ENCODE peak calls at places on chromosomes 6 and 20, in nine cellular contexts. One of them, this sample, is unnamed.

GRCh38 chr6:162777091-162777490 is 49.3 kb downstream of the PACRG start:
- DNase-seq in psoas muscle: no peak
- DNase-seq in thyroid gland: no peak
- DNase-seq in left ventricle myocardium inferior: peak; percentile 22
- DNase-seq in heart right ventricle: no peak
- DNase-seq in GM23248: no peak
- DNase-seq in neural progenitor cell: no peak
- DNase-seq in endodermal cell: no peak
- DNase-seq in Karpas-422: no peak
- DNase-seq in this sample: no peak

GRCh38 chr6:37618916-37619605 is 78.6 kb downstream of the MDGA1 start:
- DNase-seq in psoas muscle: no peak
- DNase-seq in thyroid gland: no peak
- DNase-seq in left ventricle myocardium inferior: no peak
- DNase-seq in heart right ventricle: no peak
- DNase-seq in GM23248: peak; percentile 63
- DNase-seq in neural progenitor cell: peak; percentile 39
- DNase-seq in endodermal cell: no peak
- DNase-seq in Karpas-422: no peak
- DNase-seq in this sample: no peak

GRCh38 chr6:18506387-18507017 is 119.4 kb downstream of the RNF144B start:
- DNase-seq in psoas muscle: no peak
- DNase-seq in thyroid gland: no peak
- DNase-seq in left ventricle myocardium inferior: no peak
- DNase-seq in heart right ventricle: no peak
- DNase-seq in GM23248: no peak
- DNase-seq in neural progenitor cell: peak; percentile 28
- DNase-seq in endodermal cell: no peak
- DNase-seq in Karpas-422: no peak
- DNase-seq in this sample: no peak

GRCh38 chr20:47428164-47428563 is 71.7 kb upstream of the ZMYND8 start:
- DNase-seq in psoas muscle: no peak
- DNase-seq in thyroid gland: no peak
- DNase-seq in left ventricle myocardium inferior: no peak
- DNase-seq in heart right ventricle: no peak
- DNase-seq in GM23248: no peak
- DNase-seq in neural progenitor cell: no peak
- DNase-seq in endodermal cell: no peak
- DNase-seq in Karpas-422: no peak
- DNase-seq in this sample: no peak

GRCh38 chr6:145544514-145544913 is 190.8 kb downstream of the EPM2A start:
- DNase-seq in psoas muscle: no peak
- DNase-seq in thyroid gland: no peak
- DNase-seq in left ventricle myocardium inferior: no peak
- DNase-seq in heart right ventricle: no peak
- DNase-seq in GM23248: peak; percentile 10
- DNase-seq in neural progenitor cell: no peak
- DNase-seq in endodermal cell: no peak
- DNase-seq in Karpas-422: no peak
- DNase-seq in this sample: no peak

GRCh38 chr6:89073840-89074239 is 6.7 kb upstream of the PNRC1 start:
- DNase-seq in psoas muscle: no peak
- DNase-seq in thyroid gland: no peak
- DNase-seq in left ventricle myocardium inferior: no peak
- DNase-seq in heart right ventricle: no peak
- DNase-seq in GM23248: no peak
- DNase-seq in neural progenitor cell: no peak
- DNase-seq in endodermal cell: no peak
- DNase-seq in Karpas-422: no peak
- DNase-seq in this sample: no peak

GRCh38 chr20:17617212-17617867 is 47.5 kb downstream of the DSTN start:
- DNase-seq in psoas muscle: peak; percentile 79
- DNase-seq in thyroid gland: peak; percentile 77
- DNase-seq in left ventricle myocardium inferior: peak; percentile 56
- DNase-seq in heart right ventricle: no peak
- DNase-seq in GM23248: peak; percentile 55
- DNase-seq in neural progenitor cell: peak; percentile 75
- DNase-seq in endodermal cell: peak; percentile 93
- DNase-seq in Karpas-422: peak; percentile 73
- DNase-seq in this sample: peak; percentile 71

GRCh38 chr6:144248003-144248402 is 37.1 kb upstream of the UTRN start:
- DNase-seq in psoas muscle: no peak
- DNase-seq in thyroid gland: no peak
- DNase-seq in left ventricle myocardium inferior: no peak
- DNase-seq in heart right ventricle: no peak
- DNase-seq in GM23248: peak; percentile 68
- DNase-seq in neural progenitor cell: no peak
- DNase-seq in endodermal cell: no peak
- DNase-seq in Karpas-422: no peak
- DNase-seq in this sample: no peak

GRCh38 chr20:33119725-33120720 is 40.6 kb downstream of the BPIFB4 start:
- DNase-seq in psoas muscle: no peak
- DNase-seq in thyroid gland: no peak
- DNase-seq in left ventricle myocardium inferior: no peak
- DNase-seq in heart right ventricle: no peak
- DNase-seq in GM23248: peak; percentile 19
- DNase-seq in neural progenitor cell: no peak
- DNase-seq in endodermal cell: peak; percentile 3
- DNase-seq in Karpas-422: no peak
- DNase-seq in this sample: no peak

GRCh38 chr20:47334022-47334551 is 22.4 kb downstream of the ZMYND8 start:
- DNase-seq in psoas muscle: peak; percentile 58
- DNase-seq in thyroid gland: no peak
- DNase-seq in left ventricle myocardium inferior: no peak
- DNase-seq in heart right ventricle: no peak
- DNase-seq in GM23248: peak; percentile 92
- DNase-seq in neural progenitor cell: no peak
- DNase-seq in endodermal cell: no peak
- DNase-seq in Karpas-422: no peak
- DNase-seq in this sample: peak; percentile 42

GRCh38 chr6:6005467-6006427 is 978 bp downstream of the NRN1 start:
- DNase-seq in psoas muscle: no peak
- DNase-seq in thyroid gland: no peak
- DNase-seq in left ventricle myocardium inferior: no peak
- DNase-seq in heart right ventricle: no peak
- DNase-seq in GM23248: peak; percentile 59
- DNase-seq in neural progenitor cell: peak; percentile 45
- DNase-seq in endodermal cell: peak; percentile 52
- DNase-seq in Karpas-422: peak; percentile 25
- DNase-seq in this sample: no peak

GRCh38 chr20:58330692-58331091 is 21.2 kb downstream of the RAB22A start:
- DNase-seq in psoas muscle: peak; percentile 64
- DNase-seq in thyroid gland: no peak
- DNase-seq in left ventricle myocardium inferior: no peak
- DNase-seq in heart right ventricle: peak; percentile 22
- DNase-seq in GM23248: no peak
- DNase-seq in neural progenitor cell: no peak
- DNase-seq in endodermal cell: no peak
- DNase-seq in Karpas-422: no peak
- DNase-seq in this sample: no peak

GRCh38 chr6:1387632-1388031 is 1.7 kb upstream of the FOXF2 start:
- DNase-seq in psoas muscle: no peak
- DNase-seq in thyroid gland: no peak
- DNase-seq in left ventricle myocardium inferior: no peak
- DNase-seq in heart right ventricle: no peak
- DNase-seq in GM23248: no peak
- DNase-seq in neural progenitor cell: peak; percentile 72
- DNase-seq in endodermal cell: no peak
- DNase-seq in Karpas-422: no peak
- DNase-seq in this sample: no peak

GRCh38 chr6:1385129-1386042 is 4.0 kb upstream of the FOXF2 start:
- DNase-seq in psoas muscle: no peak
- DNase-seq in thyroid gland: no peak
- DNase-seq in left ventricle myocardium inferior: no peak
- DNase-seq in heart right ventricle: no peak
- DNase-seq in GM23248: no peak
- DNase-seq in neural progenitor cell: peak; percentile 49
- DNase-seq in endodermal cell: peak; percentile 77
- DNase-seq in Karpas-422: no peak
- DNase-seq in this sample: no peak

GRCh38 chr6:1384549-1385128 is 4.7 kb upstream of the FOXF2 start:
- DNase-seq in psoas muscle: no peak
- DNase-seq in thyroid gland: no peak
- DNase-seq in left ventricle myocardium inferior: no peak
- DNase-seq in heart right ventricle: no peak
- DNase-seq in GM23248: no peak
- DNase-seq in neural progenitor cell: peak; percentile 35
- DNase-seq in endodermal cell: peak; percentile 71
- DNase-seq in Karpas-422: no peak
- DNase-seq in this sample: no peak

GRCh38 chr6:1388081-1388926 is 1.1 kb upstream of the FOXF2 start:
- DNase-seq in psoas muscle: no peak
- DNase-seq in thyroid gland: no peak
- DNase-seq in left ventricle myocardium inferior: no peak
- DNase-seq in heart right ventricle: no peak
- DNase-seq in GM23248: no peak
- DNase-seq in neural progenitor cell: peak; percentile 57
- DNase-seq in endodermal cell: peak; percentile 73
- DNase-seq in Karpas-422: no peak
- DNase-seq in this sample: no peak

DNA sequence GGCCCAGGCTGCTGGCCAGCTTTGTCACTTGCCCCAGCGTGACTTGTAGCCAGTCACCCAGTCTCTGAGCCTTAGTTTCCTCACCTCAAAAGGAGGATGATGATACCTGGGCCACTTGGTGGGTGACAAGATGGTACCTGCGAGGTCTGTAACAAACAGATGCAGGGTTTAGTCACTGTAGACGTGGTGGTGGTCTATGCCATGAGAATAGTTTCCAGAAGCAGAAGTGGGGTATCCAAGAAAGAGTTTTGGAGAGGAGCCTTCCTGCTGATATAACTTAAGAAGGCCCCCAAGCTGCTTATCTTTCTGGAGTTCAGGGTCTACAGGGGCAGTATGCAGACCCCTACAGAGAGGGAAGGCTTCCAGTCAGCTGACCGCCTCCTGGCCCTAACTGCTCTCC is 3.1 kb upstream of the FOXF2 start:
- DNase-seq in psoas muscle: no peak
- DNase-seq in thyroid gland: no peak
- DNase-seq in left ventricle myocardium inferior: no peak
- DNase-seq in heart right ventricle: no peak
- DNase-seq in GM23248: no peak
- DNase-seq in neural progenitor cell: no peak
- DNase-seq in endodermal cell: peak; percentile 37
- DNase-seq in Karpas-422: no peak
- DNase-seq in this sample: no peak
- H3K4me1 ChIP-seq in psoas muscle: peaks cover 11% of the 10 kb centered on the region
- H3K4me1 ChIP-seq in thyroid gland: peaks cover 52% of the 10 kb centered on the region
- H3K4me1 ChIP-seq in left ventricle myocardium inferior: peaks cover 57% of the 10 kb centered on the region
- H3K4me1 ChIP-seq in heart right ventricle: peaks cover 19% of the 10 kb centered on the region
- H3K4me1 ChIP-seq in GM23248: no peaks in the 10 kb centered on the region
- H3K4me1 ChIP-seq in neural progenitor cell: peaks cover 33% of the 10 kb centered on the region
- H3K4me1 ChIP-seq in endodermal cell: peaks cover 3% of the 10 kb centered on the region
- H3K4me1 ChIP-seq in Karpas-422: no peaks in the 10 kb centered on the region
- H3K4me1 ChIP-seq in this sample: peaks cover 45% of the 10 kb centered on the region

DNA sequence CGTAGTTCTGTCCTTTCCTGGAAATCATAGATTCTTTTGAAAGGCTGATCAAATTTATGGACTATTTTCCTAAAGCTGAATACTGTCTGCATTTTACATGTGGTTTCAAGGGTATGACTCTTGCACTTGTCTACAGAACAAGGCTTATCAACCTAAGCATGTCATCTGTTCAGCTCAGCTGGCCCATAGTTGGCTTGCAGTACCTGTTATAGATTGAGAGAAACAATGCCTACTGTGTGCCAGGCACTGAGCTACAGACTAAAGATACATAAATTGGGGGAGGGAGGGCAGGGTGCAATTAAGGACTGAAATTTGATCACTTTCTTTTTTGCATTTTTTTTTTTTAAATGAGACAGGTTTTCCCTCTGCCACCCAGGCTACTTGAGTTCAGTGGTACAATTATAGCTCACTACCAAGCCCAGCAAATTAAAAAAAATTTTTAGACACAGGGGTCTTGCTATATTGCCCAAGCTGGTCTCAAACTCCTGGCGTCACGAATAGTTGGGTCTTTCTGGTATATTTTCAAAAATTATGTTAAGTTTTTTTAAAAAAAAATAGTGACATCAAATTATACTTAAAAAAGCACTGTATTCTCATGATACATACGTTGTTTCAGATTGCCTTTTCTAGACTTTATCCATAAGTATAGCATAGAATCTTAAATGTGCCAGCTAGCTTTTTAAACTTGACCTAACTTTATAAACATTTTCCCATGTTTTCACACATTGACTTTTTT is 52.2 kb downstream of the RREB1 start:
- DNase-seq in psoas muscle: no peak
- DNase-seq in thyroid gland: no peak
- DNase-seq in left ventricle myocardium inferior: no peak
- DNase-seq in heart right ventricle: no peak
- DNase-seq in GM23248: no peak
- DNase-seq in neural progenitor cell: no peak
- DNase-seq in endodermal cell: peak; percentile 15
- DNase-seq in Karpas-422: no peak
- DNase-seq in this sample: no peak
- H3K4me1 ChIP-seq in psoas muscle: peaks cover 72% of the 10 kb centered on the region
- H3K4me1 ChIP-seq in thyroid gland: peaks cover 83% of the 10 kb centered on the region
- H3K4me1 ChIP-seq in left ventricle myocardium inferior: peaks cover 95% of the 10 kb centered on the region
- H3K4me1 ChIP-seq in heart right ventricle: peaks cover 67% of the 10 kb centered on the region
- H3K4me1 ChIP-seq in GM23248: peaks cover 52% of the 10 kb centered on the region
- H3K4me1 ChIP-seq in neural progenitor cell: peaks cover 32% of the 10 kb centered on the region
- H3K4me1 ChIP-seq in endodermal cell: peaks cover 23% of the 10 kb centered on the region
- H3K4me1 ChIP-seq in Karpas-422: peaks cover 32% of the 10 kb centered on the region
- H3K4me1 ChIP-seq in this sample: peaks cover 87% of the 10 kb centered on the region

DNA sequence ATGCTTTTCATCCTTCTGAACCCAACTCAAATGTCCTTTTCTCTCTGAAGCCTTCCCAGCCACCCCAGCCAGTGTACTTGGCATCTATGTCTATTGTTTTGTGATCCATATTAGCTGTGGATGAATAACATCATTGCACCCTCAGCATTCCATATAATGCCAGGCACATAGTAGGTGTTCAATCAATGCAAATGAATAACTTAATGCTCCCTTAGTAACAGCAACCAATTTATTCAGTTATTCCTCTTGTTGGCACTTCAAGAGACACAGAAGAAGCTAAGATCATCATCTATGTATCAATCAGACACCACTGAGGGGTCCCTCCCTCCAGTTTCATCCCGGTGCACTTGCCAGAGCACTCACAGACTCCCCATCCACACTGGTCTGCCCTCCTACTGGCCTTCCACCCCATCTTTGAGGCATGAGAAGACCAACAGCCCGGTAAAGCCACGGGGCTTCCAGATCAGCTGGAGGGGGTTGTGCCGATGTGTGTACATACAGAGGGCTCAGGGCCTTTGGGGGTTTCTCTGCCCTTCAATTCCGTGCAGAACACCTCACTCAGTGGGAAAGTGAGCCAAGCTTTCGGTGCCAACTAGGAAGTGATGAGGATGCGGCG is 2.4 kb upstream of the TAF8 start:
- DNase-seq in psoas muscle: no peak
- DNase-seq in thyroid gland: peak; percentile 43
- DNase-seq in left ventricle myocardium inferior: no peak
- DNase-seq in heart right ventricle: no peak
- DNase-seq in GM23248: peak; percentile 13
- DNase-seq in neural progenitor cell: peak; percentile 23
- DNase-seq in endodermal cell: no peak
- DNase-seq in Karpas-422: peak; percentile 52
- DNase-seq in this sample: no peak
- H3K4me1 ChIP-seq in psoas muscle: peaks cover 45% of the 10 kb centered on the region
- H3K4me1 ChIP-seq in thyroid gland: peaks cover 75% of the 10 kb centered on the region
- H3K4me1 ChIP-seq in left ventricle myocardium inferior: peaks cover 98% of the 10 kb centered on the region
- H3K4me1 ChIP-seq in heart right ventricle: peaks cover 60% of the 10 kb centered on the region
- H3K4me1 ChIP-seq in GM23248: no peaks in the 10 kb centered on the region
- H3K4me1 ChIP-seq in neural progenitor cell: peaks cover 16% of the 10 kb centered on the region
- H3K4me1 ChIP-seq in endodermal cell: no peaks in the 10 kb centered on the region
- H3K4me1 ChIP-seq in Karpas-422: peaks cover 72% of the 10 kb centered on the region
- H3K4me1 ChIP-seq in this sample: peaks cover 77% of the 10 kb centered on the region

GRCh38 chr6:33784787-33785186 is 4.1 kb downstream of the LEMD2 start:
- DNase-seq in psoas muscle: no peak
- DNase-seq in thyroid gland: no peak
- DNase-seq in left ventricle myocardium inferior: no peak
- DNase-seq in heart right ventricle: no peak
- DNase-seq in GM23248: no peak
- DNase-seq in neural progenitor cell: no peak
- DNase-seq in endodermal cell: no peak
- DNase-seq in Karpas-422: no peak
- DNase-seq in this sample: no peak
- H3K4me1 ChIP-seq in psoas muscle: peaks cover 37% of the 10 kb centered on the region
- H3K4me1 ChIP-seq in thyroid gland: peaks cover 36% of the 10 kb centered on the region
- H3K4me1 ChIP-seq in left ventricle myocardium inferior: peaks cover 88% of the 10 kb centered on the region
- H3K4me1 ChIP-seq in heart right ventricle: peaks cover 59% of the 10 kb centered on the region
- H3K4me1 ChIP-seq in GM23248: peaks cover 48% of the 10 kb centered on the region
- H3K4me1 ChIP-seq in neural progenitor cell: peaks cover 38% of the 10 kb centered on the region
- H3K4me1 ChIP-seq in endodermal cell: peaks cover 32% of the 10 kb centered on the region
- H3K4me1 ChIP-seq in Karpas-422: peaks cover 26% of the 10 kb centered on the region
- H3K4me1 ChIP-seq in this sample: peaks cover 49% of the 10 kb centered on the region

This sample was measured in lower lobe of right lung.